ENCODE peak calls at places on chromosomes 4 and X, in four cellular contexts. M, S, B and Q are unnamed samples.

GRCh38 chrX:37993857-37994619 is 12.3 kb upstream of the SYTL5 start:
- DNase-seq in M (no peak), S (no peak), B (no peak), Q (no peak)

GRCh38 chr4:54499308-54500074 is 158.3 kb upstream of the KIT start:
- DNase-seq in M (peak), S (peak), B (peak), Q (no peak)

GRCh38 chr4:18388029-18388428 is 366.5 kb upstream of the LCORL start:
- DNase-seq in M (no peak), S (no peak), B (no peak), Q (no peak)

GRCh38 chr4:54657556-54658313 is at the start of gene KIT:
- DNase-seq in M (peak), S (no peak), B (peak), Q (no peak)

GRCh38 chr4:89111833-89112563 is 665 bp downstream of the TIGD2 start:
- DNase-seq in M (peak), S (peak), B (peak), Q (peak)

GRCh38 chr4:165700855-165701254 is 172.2 kb upstream of the TLL1 start:
- DNase-seq in M (no peak), S (no peak), B (no peak), Q (no peak)

GRCh38 chr4:155428128-155428527 is 51.4 kb upstream of the MAP9 start:
- DNase-seq in M (no peak), S (no peak), B (no peak), Q (no peak)

GRCh38 chr4:41405464-41405863 is 132.5 kb upstream of the LIMCH1 start:
- DNase-seq in M (no peak), S (no peak), B (no peak), Q (no peak)

GRCh38 chr4:7459471-7459870 is 24.7 kb upstream of the PSAPL1 start:
- DNase-seq in M (no peak), S (no peak), B (no peak), Q (no peak)

GRCh38 chr4:148589182-148589581 is 147.0 kb upstream of the NR3C2 start:
- DNase-seq in M (no peak), S (no peak), B (no peak), Q (no peak)

GRCh38 chr4:181845617-181846016 is 397.6 kb upstream of the TENM3 start:
- DNase-seq in M (no peak), S (no peak), B (no peak), Q (no peak)

GRCh38 chrX:64975491-64975890 is 759 bp downstream of the ZC4H2 start:
- DNase-seq in M (peak), S (no peak), B (no peak), Q (peak)

GRCh38 chr4:48297447-48297846 is 27.8 kb upstream of the TEC start:
- DNase-seq in M (no peak), S (no peak), B (no peak), Q (no peak)

GRCh38 chr4:180636696-180637095 is 1606.5 kb upstream of the TENM3 start:
- DNase-seq in M (no peak), S (no peak), B (no peak), Q (peak)

GRCh38 chrX:117969337-117969736 is 147.3 kb downstream of the KLHL13 start:
- DNase-seq in M (no peak), S (no peak), B (no peak), Q (no peak)

GRCh38 chr4:83285022-83285387 is 407 bp upstream of the COQ2 start:
- DNase-seq in M (peak), S (no peak), B (peak), Q (peak)

GRCh38 chr4:36325499-36325898 is 44.1 kb downstream of the DTHD1 start:
- DNase-seq in M (no peak), S (no peak), B (no peak), Q (no peak)

GRCh38 chrX:118346258-118347094 is 570 bp downstream of the WDR44 start:
- DNase-seq in M (peak), S (no peak), B (no peak), Q (no peak)

GRCh38 chr4:120066182-120066524 is 495 bp downstream of the MAD2L1 start:
- DNase-seq in M (no peak), S (no peak), B (no peak), Q (no peak)

GRCh38 chr4:14994242-14994641 is 8.0 kb upstream of the CPEB2 start:
- DNase-seq in M (peak), S (no peak), B (peak), Q (peak)

GRCh38 chr4:184309241-184310170 is 91.8 kb upstream of the ENPP6 start:
- DNase-seq in M (no peak), S (no peak), B (no peak), Q (no peak)

GRCh38 chrX:34656842-34657780 is at the start of gene TMEM47:
- DNase-seq in M (peak), S (peak), B (peak), Q (peak)

GRCh38 chr4:82515705-82516104 is 46.1 kb downstream of the TMEM150C start:
- DNase-seq in M (peak), S (peak), B (peak), Q (peak)

GRCh38 chrX:88136328-88136727 is 610.7 kb upstream of the CPXCR1 start:
- DNase-seq in M (no peak), S (no peak), B (no peak), Q (no peak)

GRCh38 chrX:67601771-67602170 is 58.0 kb downstream of the AR start:
- DNase-seq in M (no peak), S (no peak), B (peak), Q (peak)

GRCh38 chr4:46894841-46895240 is 14.2 kb downstream of the COX7B2 start:
- DNase-seq in M (no peak), S (no peak), B (no peak), Q (no peak)

GRCh38 chr4:13248621-13249298 is 235.4 kb downstream of the RAB28 start:
- DNase-seq in M (peak), S (no peak), B (peak), Q (peak)

GRCh38 chrX:109312757-109313156 is 169.1 kb downstream of the GUCY2F start:
- DNase-seq in M (no peak), S (no peak), B (no peak), Q (peak)

GRCh38 chr4:18568600-18568999 is 547.0 kb upstream of the LCORL start:
- DNase-seq in M (peak), S (no peak), B (no peak), Q (peak)

GRCh38 chrX:8672176-8672575 is 59.8 kb downstream of the ANOS1 start:
- DNase-seq in M (no peak), S (no peak), B (no peak), Q (no peak)

GRCh38 chrX:29617276-29617675 is 598.1 kb upstream of the MAGEB2 start:
- DNase-seq in M (peak), S (no peak), B (peak), Q (peak)

GRCh38 chr4:104897297-104897645 is 249.4 kb upstream of the TET2 start:
- DNase-seq in M (peak), S (no peak), B (no peak), Q (peak)

GRCh38 chr4:107863416-107863815 is 38.7 kb downstream of the SGMS2 start:
- DNase-seq in M (peak), S (no peak), B (no peak), Q (no peak)

DNA sequence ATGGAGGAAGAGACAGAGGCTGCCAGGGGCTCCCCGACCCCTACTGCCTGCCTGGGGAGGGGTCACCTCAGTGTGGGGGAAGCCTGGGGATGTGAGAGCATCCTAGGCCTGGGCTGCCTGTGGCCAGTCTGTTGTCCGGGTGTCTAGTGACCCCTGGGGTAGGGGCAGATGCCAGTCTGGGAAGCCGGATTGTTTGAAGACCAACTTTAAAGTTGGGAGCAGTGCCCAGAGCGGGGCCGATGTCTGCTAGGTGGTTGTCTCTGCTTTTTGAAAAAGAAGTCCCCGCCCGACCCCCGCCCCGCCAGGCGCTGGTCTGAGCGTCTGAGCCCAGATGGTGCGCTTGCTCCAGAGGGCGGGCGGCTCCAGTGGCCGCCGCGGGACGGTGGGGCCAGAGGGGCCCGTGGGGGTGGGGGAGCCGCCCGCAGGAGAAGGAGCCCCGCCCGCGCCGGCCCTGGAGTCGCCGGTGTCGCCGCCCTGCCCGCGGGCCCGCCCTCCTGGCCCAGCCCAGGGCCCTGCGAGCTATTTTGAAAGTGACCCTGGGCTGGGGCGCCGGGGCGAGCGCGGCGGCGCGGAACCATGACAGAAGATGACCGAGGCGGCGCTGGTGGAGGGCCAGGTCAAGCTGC is at the start of gene DOK7:
- DNase-seq in M (no peak), S (no peak), B (no peak), Q (no peak)
- H3K4me3 ChIP-seq in M (peak), S (peak), B (no peak), Q (no peak)

DNA sequence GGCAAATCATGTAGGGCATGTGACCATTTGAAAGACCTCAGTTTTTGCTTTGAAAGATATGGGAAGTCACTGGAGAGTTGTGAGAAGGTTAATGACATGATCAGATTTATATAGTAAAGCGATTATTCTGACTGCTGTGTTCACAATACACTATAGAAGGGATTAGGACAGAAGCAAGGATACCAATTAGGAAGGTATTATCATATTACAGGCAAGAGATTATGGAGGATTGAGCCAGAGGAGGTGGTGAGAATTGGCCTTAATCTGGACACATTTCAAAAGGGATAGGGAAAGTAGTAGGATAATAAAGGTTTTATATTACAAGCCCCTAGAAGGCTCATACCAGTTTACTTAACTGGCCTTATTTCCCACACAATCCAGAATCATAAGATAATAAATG is 124.9 kb upstream of the POF1B start:
- DNase-seq in M (no peak), S (no peak), B (no peak), Q (no peak)
- TF ChIP-seq CTCF in M (no peak), S (no peak), B (no peak), Q (no peak)

GRCh38 chrX:45761920-45762319 is 561.2 kb upstream of the DIPK2B start:
- DNase-seq in M (peak), S (no peak), B (no peak), Q (no peak)

GRCh38 chrX:45765726-45766125 is 565.0 kb upstream of the DIPK2B start:
- DNase-seq in M (peak), S (no peak), B (no peak), Q (no peak)

GRCh38 chrX:45765281-45765680 is 564.6 kb upstream of the DIPK2B start:
- DNase-seq in M (peak), S (no peak), B (no peak), Q (no peak)

GRCh38 chrX:45760187-45760742 is 559.6 kb upstream of the DIPK2B start:
- DNase-seq in M (peak), S (no peak), B (no peak), Q (no peak)

DNA sequence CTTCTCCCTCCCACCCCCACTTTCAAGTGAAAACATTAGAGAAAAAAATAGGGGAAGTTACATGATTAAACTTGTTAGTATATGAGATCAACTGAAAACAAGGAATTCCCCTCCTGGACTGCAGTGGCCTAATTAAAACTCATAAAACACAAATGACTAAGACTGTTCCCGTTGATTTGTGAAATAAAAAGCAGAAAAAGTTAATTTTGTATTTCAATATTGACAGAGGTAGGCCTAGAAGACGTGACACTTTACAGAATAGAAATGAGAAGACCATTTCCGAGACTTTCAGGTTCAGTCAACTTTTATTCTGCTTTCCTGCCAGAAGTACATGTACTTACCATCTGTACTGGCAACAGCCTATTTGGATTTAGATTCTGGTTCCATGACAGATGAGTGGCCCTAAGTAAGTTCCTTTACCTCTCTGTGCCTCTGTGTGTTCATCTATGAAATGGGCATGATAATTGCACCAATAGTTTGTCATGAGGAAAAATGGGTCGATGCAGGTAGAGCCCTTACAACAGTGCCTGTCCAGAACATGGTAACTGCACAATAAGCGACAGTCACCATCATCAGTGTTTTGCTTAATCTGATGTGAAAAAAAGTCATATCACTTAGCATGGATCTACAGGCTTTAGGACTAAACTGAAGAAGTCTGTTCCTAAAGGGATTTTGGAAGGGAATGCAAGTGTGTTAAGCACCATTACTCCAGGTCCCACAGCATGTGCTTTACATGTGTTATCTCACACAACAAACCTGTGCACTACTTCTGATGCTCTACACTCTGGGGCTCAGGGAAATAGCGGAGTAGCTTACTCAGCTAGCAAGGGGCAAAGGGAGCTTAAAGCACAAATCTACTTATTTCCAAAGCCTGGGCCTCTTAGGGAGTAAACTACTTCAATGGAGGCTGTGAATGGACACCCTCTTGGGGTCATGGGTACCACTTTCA is 562.3 kb upstream of the DIPK2B start:
- DNase-seq in M (peak), S (no peak), B (no peak), Q (no peak)
- H3K4me3 ChIP-seq in M (no peak), S (no peak), B (peak), Q (peak)

GRCh38 chrX:138759217-138759943 is 47.9 kb upstream of the FGF13 start:
- DNase-seq in M (no peak), S (no peak), B (no peak), Q (no peak)

GRCh38 chrX:138754861-138755260 is 43.3 kb upstream of the FGF13 start:
- DNase-seq in M (no peak), S (no peak), B (peak), Q (peak)

GRCh38 chrX:138761380-138761779 is 49.9 kb upstream of the FGF13 start:
- DNase-seq in M (no peak), S (no peak), B (no peak), Q (no peak)

DNA sequence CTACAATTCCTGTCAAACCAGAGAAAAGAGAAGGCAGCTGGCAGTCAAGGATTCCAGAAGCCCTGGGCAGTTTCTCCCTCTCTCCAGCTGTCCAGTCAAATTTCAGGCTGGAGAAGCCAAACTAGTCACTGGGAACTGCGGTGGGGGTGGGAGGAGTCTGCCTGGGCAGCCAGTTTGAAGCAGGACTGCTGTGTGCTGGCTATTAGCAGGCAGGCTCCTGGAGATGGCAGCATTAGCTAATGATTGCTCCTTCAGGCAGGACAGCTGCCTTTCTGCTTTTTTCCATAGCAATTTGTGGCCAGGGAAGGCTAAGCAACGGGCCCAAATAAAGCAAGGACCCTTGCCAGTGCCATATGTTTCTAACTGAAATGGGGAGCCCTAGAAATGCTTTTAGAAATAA is 44.7 kb upstream of the FGF13 start:
- DNase-seq in M (peak), S (no peak), B (peak), Q (peak)
- TF ChIP-seq CTCF in M (no peak), S (no peak), B (peak), Q (peak)

DNA sequence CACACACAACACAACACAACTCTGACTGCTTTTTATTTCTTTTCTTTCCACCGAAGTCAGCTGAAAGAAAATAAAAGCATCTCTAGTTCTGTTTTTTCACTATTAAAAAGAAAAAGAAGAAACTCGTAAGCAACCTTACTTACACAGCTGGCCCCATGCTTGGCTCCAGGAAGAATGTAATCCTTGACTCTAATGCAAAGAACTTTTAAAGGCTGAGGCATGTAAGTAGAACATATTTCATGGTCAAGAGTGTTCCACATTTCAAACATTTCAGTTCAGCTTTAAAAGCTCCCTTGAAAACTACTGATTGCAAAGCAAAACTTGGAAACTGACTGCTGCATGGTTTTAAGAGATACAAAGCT is 648 bp downstream of the GASK1B start:
- DNase-seq in M (peak), S (no peak), B (peak), Q (peak)
- H3K4me3 ChIP-seq in M (peak), S (peak), B (peak), Q (peak)

GRCh38 chr4:2799971-2800690 is 7.2 kb downstream of the SH3BP2 start:
- DNase-seq in M (no peak), S (no peak), B (no peak), Q (no peak)
- TF ChIP-seq CTCF in M (no peak), S (no peak), B (no peak), Q (no peak)

GRCh38 chr4:8544282-8544681 is 35.9 kb upstream of the GPR78 start:
- DNase-seq in M (no peak), S (no peak), B (no peak), Q (no peak)
- H3K4me3 ChIP-seq in M (no peak), S (no peak), B (no peak), Q (no peak)

GRCh38 chrX:43615677-43616076 is 40.4 kb upstream of the MAOA start:
- DNase-seq in M (no peak), S (no peak), B (no peak), Q (no peak)
- TF ChIP-seq CTCF in M (no peak), S (no peak), B (no peak), Q (no peak)

DNA sequence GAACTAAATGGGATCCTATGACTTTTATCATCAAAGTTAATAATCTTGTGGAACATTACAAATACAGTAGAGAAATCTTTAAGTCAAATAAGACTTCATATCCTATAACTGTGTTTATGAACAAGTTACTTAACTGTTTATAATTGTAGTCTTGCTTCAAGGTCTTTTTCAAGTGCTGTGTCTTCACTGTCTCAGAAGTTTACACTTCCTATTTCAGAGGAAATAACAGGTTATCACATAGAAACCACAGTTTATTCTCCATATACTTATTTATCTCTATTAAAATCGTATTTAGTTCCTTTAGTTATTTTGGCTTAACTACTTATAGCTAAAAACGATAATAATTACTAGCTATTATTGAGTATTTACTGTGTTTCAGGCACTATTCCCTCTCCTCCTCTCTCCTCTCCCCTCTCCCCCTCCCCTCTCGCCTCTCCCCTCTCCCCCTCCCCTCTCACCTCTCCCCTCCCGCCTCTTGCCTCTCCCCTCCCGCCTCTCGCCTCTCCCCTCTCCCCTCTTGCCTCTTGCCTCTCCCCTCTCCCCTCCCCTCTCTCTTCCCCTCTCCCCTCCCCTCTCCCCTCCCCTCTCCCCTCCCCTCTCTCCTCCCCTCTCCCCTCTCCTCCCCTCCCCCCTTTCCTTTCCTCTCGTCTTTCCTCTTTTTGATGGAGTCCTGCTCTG is 63.7 kb downstream of the RBPJ start:
- DNase-seq in M (no peak), S (no peak), B (no peak), Q (no peak)
- H3K4me3 ChIP-seq in M (no peak), S (no peak), B (no peak), Q (no peak)

GRCh38 chrX:31293409-31293808 is 221.6 kb upstream of the FTHL17 start:
- DNase-seq in M (no peak), S (no peak), B (no peak), Q (no peak)
- TF ChIP-seq CTCF in M (no peak), S (no peak), B (peak), Q (no peak)